ENCODE peak calls at places on chromosomes 12 and 14, in eight cellular contexts. A is body of pancreas, Q is spleen, I is fibroblast of the aortic adventitia, D is heart right ventricle, V is choroid plexus epithelial cell, Y is activated B cell treated with CpG ODN at 0.5 μM for 24 hours, G is tibial artery. M is an unnamed sample.

GRCh38 chr12:24979971-24980730 is 31.2 kb upstream of the BCAT1 start:
- DNase-seq in G (no peak), Y (no peak), Q (no peak), D (no peak), A (no peak), I (no peak), V (peak; percentile 52), M (no peak)

GRCh38 chr12:56979628-56980027 is 22.2 kb upstream of the RDH16 start:
- DNase-seq in I (no peak), A (no peak), Q (no peak), V (no peak), G (no peak), Y (no peak), D (no peak), M (no peak)

GRCh38 chr14:55131782-55132181 is 2.7 kb downstream of the LGALS3 start:
- DNase-seq in A (no peak), D (no peak), I (no peak), Q (no peak), V (peak; percentile 25), Y (no peak), G (no peak), M (peak; percentile 56)

GRCh38 chr14:22320353-22320733 is 268.7 kb downstream of the DAD1 start:
- DNase-seq in Q (no peak), I (no peak), G (no peak), D (no peak), V (no peak), Y (no peak), A (no peak), M (no peak)

GRCh38 chr12:122687091-122687490 is 16.1 kb downstream of the HCAR2 start:
- DNase-seq in Q (no peak), A (peak; percentile 21), D (no peak), V (peak; percentile 69), G (no peak), I (peak; percentile 21), Y (no peak), M (no peak)

GRCh38 chr12:94650143-94651056 is at the start of gene TMCC3:
- DNase-seq in A (peak; percentile 53), I (peak; percentile 12), V (no peak), Q (peak; percentile 91), Y (peak; percentile 50), G (peak; percentile 36), D (peak; percentile 58), M (no peak)

GRCh38 chr14:105500726-105501101 is 9.7 kb downstream of the TEDC1 start:
- DNase-seq in Y (no peak), A (no peak), D (no peak), I (no peak), Q (no peak), G (no peak), V (no peak), M (no peak)

GRCh38 chr12:102958073-102958829 is 777 bp downstream of the ASCL1 start:
- DNase-seq in V (peak; percentile 31), I (no peak), Q (peak; percentile 83), G (no peak), D (no peak), Y (no peak), A (no peak), M (no peak)

GRCh38 chr12:110756611-110757010 is 13.9 kb upstream of the PPP1CC start:
- DNase-seq in G (no peak), Q (no peak), V (peak; percentile 11), D (no peak), I (no peak), Y (no peak), A (no peak), M (no peak)

GRCh38 chr12:66971816-66972215 is 292.9 kb upstream of the GRIP1 start:
- DNase-seq in I (no peak), V (no peak), A (no peak), Q (no peak), Y (no peak), G (no peak), D (no peak), M (no peak)

GRCh38 chr14:101008631-101009336 is 105.3 kb upstream of the RTL1 start:
- DNase-seq in Q (peak; percentile 43), I (no peak), G (no peak), Y (no peak), V (no peak), A (peak; percentile 3), D (no peak), M (no peak)

GRCh38 chr12:31947971-31948370 is 11.2 kb upstream of the RESF1 start:
- DNase-seq in G (no peak), V (no peak), Y (no peak), I (no peak), D (no peak), A (no peak), Q (no peak), M (no peak)

GRCh38 chr12:122356192-122356635 is 66.3 kb downstream of the CLIP1 start:
- DNase-seq in Y (no peak), I (peak; percentile 79), Q (no peak), G (peak; percentile 41), A (no peak), D (no peak), V (peak; percentile 82), M (no peak)

GRCh38 chr12:101929365-101930041 is 52.1 kb downstream of the DRAM1 start:
- DNase-seq in G (no peak), A (no peak), V (no peak), Y (no peak), I (no peak), D (no peak), Q (no peak), M (no peak)

GRCh38 chr12:49295087-49296001 is at the start of gene PRPH:
- DNase-seq in D (peak; percentile 31), Y (no peak), A (peak; percentile 37), G (no peak), V (no peak), Q (peak; percentile 72), I (no peak), M (no peak)

GRCh38 chr14:23538785-23539184 is 12.8 kb downstream of the ZFHX2 start:
- DNase-seq in A (no peak), Y (no peak), I (peak; percentile 27), D (peak; percentile 54), V (peak; percentile 34), Q (peak; percentile 59), G (no peak), M (no peak)

GRCh38 chr14:105018414-105018813 is 2.5 kb downstream of the CDCA4 start:
- DNase-seq in D (no peak), V (no peak), Y (no peak), I (no peak), A (no peak), Q (no peak), G (no peak), M (no peak)

GRCh38 chr12:57889541-57889989 is 43.0 kb upstream of the CTDSP2 start:
- DNase-seq in V (peak; percentile 86), D (peak; percentile 76), G (peak; percentile 86), Q (no peak), A (peak; percentile 35), I (peak; percentile 99), Y (no peak), M (no peak)

GRCh38 chr12:54497883-54498282 is 331 bp downstream of the NCKAP1L start:
- DNase-seq in G (no peak), A (no peak), Q (no peak), D (no peak), I (no peak), V (no peak), Y (no peak), M (no peak)

DNA sequence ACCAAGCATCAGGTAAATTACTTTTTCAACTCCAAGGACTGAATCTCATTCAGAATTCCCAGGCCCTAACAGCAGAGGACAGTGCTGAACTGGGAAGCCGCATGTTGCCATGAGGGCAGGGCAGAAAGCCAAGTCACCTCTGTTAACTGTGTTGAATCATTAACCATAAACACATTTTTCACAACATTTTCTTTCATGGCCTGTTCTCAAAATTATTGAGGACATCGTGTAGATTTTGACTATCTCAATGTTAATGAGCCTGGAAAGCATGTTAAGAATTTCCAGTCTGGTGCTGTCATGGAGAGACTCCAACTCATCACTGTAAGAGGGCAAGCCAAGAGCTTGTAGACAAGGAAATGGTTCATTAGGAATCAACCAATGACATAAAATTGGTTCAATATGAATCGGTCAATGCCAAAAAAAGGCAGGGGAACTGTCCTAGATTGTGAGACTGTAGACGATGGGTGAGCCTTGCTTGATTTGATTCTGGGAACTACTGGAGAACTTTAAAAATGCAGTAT is 33.7 kb downstream of the CPM start:
- DNase-seq in V (peak; percentile 93), A (peak; percentile 88), G (peak; percentile 62), D (no peak), I (peak; percentile 86), Y (no peak), Q (no peak), M (no peak)
- TF ChIP-seq CTCF in V (peak; percentile 84), A (peak; percentile 96), G (peak; percentile 10), D (peak; percentile 24), I (peak; percentile 78), Y (no peak), Q (no peak), M (no peak)

GRCh38 chr14:77068515-77069200 is 29.4 kb upstream of the CIPC start:
- DNase-seq in Q (no peak), G (no peak), A (no peak), I (no peak), Y (no peak), V (no peak), D (no peak), M (no peak)
- TF ChIP-seq CTCF in Q (no peak), G (no peak), A (no peak), I (peak; percentile 1), Y (no peak), V (no peak), D (no peak), M (peak; percentile 24)

GRCh38 chr14:61694830-61695694 is at the start of gene HIF1A:
- DNase-seq in D (peak; percentile 96), Y (peak; percentile 87), G (peak; percentile 97), A (peak; percentile 97), V (peak; percentile 100), Q (peak; percentile 99), I (peak; percentile 99), M (peak; percentile 98)
- TF ChIP-seq CTCF in D (peak; percentile 19), Y (no peak), G (peak; percentile 8), A (no peak), V (peak; percentile 53), Q (peak; percentile 19), I (peak; percentile 21), M (no peak)

DNA sequence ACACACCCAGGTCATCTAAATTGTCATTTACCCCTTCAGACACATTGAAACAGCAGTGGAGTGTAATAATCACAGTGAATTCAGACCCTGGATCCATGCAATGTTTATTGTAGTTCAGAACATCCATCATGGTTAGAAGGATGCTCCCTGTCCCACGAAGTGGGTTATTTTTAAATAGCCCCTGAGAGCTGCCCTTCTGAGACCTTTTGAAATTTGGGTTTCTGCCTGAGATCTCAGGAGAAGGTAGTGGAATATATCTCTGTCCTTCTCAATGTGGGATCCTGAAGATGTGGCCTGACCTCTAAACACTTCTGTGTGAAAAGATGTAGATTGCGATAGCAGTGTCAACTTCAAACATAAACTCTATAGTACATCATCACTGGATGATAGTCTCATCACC is 1080.6 kb downstream of the TMEM121 start:
- DNase-seq in G (no peak), A (no peak), Q (no peak), I (no peak), Y (no peak), V (no peak), D (no peak), M (no peak)
- TF ChIP-seq CTCF in G (no peak), A (no peak), Q (no peak), I (no peak), Y (no peak), V (no peak), D (no peak), M (no peak)

M was measured in CD14-positive monocyte.